ENCODE peak calls at places on chromosomes 11 and 22, in four cellular contexts. Q is SK-N-SH; R is NT2/D1; B is naive thymus-derived CD8-positive, alpha-beta T cell. C is an unnamed sample.

GRCh38 chr22:41984006-41984405 is 14.6 kb upstream of the WBP2NL start:
- DNase-seq in Q (no peak), R (no peak), B (no peak), C (no peak)

GRCh38 chr11:124315052-124315451 is 1.3 kb upstream of the OR8D1 start:
- DNase-seq in Q (no peak), R (no peak), B (no peak), C (no peak)

GRCh38 chr22:47902646-47903180 is 1140.3 kb downstream of the TBC1D22A start:
- DNase-seq in Q (no peak), R (no peak), B (no peak), C (no peak)

GRCh38 chr11:31323145-31323544 is 46.4 kb downstream of the DCDC1 start:
- DNase-seq in Q (no peak), R (no peak), B (no peak), C (no peak)

GRCh38 chr11:122367809-122368231 is 251.8 kb upstream of the BLID start:
- DNase-seq in Q (no peak), R (no peak), B (no peak), C (no peak)

GRCh38 chr11:106088896-106089295 is 11.4 kb downstream of the AASDHPPT start:
- DNase-seq in Q (no peak), R (no peak), B (no peak), C (no peak)

GRCh38 chr11:102849319-102849718 is 5.9 kb upstream of the MMP3 start:
- DNase-seq in Q (no peak), R (no peak), B (no peak), C (no peak)

GRCh38 chr11:2908130-2908529 is 21.1 kb downstream of the PHLDA2 start:
- DNase-seq in Q (no peak), R (no peak), B (no peak), C (no peak)

GRCh38 chr11:82043316-82043715 is 690.3 kb downstream of the FAM181B start:
- DNase-seq in Q (no peak), R (no peak), B (no peak), C (no peak)

GRCh38 chr22:46377566-46378498 is 42.3 kb downstream of the TRMU start:
- DNase-seq in Q (no peak), R (peak), B (no peak), C (peak)

GRCh38 chr11:128653828-128654231 is 40.0 kb upstream of the FLI1 start:
- DNase-seq in Q (no peak), R (no peak), B (no peak), C (no peak)